ENCODE peak calls at places on chromosome 7, in four cellular contexts. A, Z, V and O are unnamed samples.

GRCh38 chr7:28258240-28258639 is 77.6 kb upstream of the JAZF1 start:
- DNase-seq in A (no peak), Z (no peak), V (no peak), O (no peak)

GRCh38 chr7:42017356-42017986 is 219.5 kb downstream of the GLI3 start:
- DNase-seq in A (no peak), Z (no peak), V (no peak), O (no peak)

GRCh38 chr7:29345590-29345989 is 151.0 kb downstream of the CHN2 start:
- DNase-seq in A (peak; percentile 42), Z (no peak), V (no peak), O (no peak)

GRCh38 chr7:30984359-30985107 is 20.8 kb downstream of the GHRHR start:
- DNase-seq in A (peak; percentile 55), Z (no peak), V (no peak), O (no peak)

GRCh38 chr7:154953006-154953684 is 49.8 kb downstream of the PAXIP1 start:
- DNase-seq in A (peak; percentile 45), Z (peak; percentile 27), V (peak; percentile 40), O (peak; percentile 57)

GRCh38 chr7:23546897-23547572 is 15.3 kb upstream of the TRA2A start:
- DNase-seq in A (peak; percentile 77), Z (peak; percentile 86), V (peak; percentile 76), O (peak; percentile 95)

GRCh38 chr7:144587701-144588100 is 184.2 kb upstream of the NOBOX start:
- DNase-seq in A (no peak), Z (no peak), V (no peak), O (no peak)

GRCh38 chr7:82152858-82153257 is 290.7 kb downstream of the CACNA2D1 start:
- DNase-seq in A (no peak), Z (no peak), V (no peak), O (no peak)

GRCh38 chr7:17144313-17144712 is 154.1 kb upstream of the AHR start:
- DNase-seq in A (no peak), Z (peak; percentile 40), V (no peak), O (no peak)

GRCh38 chr7:135349746-135350145 is 116.1 kb downstream of the STRA8 start:
- DNase-seq in A (no peak), Z (no peak), V (no peak), O (no peak)

GRCh38 chr7:29014725-29015124 is 56.6 kb upstream of the TRIL start:
- DNase-seq in A (no peak), Z (no peak), V (no peak), O (no peak)

GRCh38 chr7:7639847-7640220 is 718 bp upstream of the UMAD1 start:
- DNase-seq in A (no peak), Z (peak; percentile 2), V (no peak), O (no peak)

GRCh38 chr7:24722386-24723177 is 34.7 kb downstream of the GSDME start:
- DNase-seq in A (no peak), Z (no peak), V (no peak), O (peak; percentile 55)

GRCh38 chr7:83528925-83529423 is 120.0 kb downstream of the SEMA3E start:
- DNase-seq in A (no peak), Z (no peak), V (no peak), O (no peak)

GRCh38 chr7:12609556-12609955 is 39.0 kb downstream of the SCIN start:
- DNase-seq in A (no peak), Z (no peak), V (no peak), O (no peak)

GRCh38 chr7:17090751-17091150 is 207.7 kb upstream of the AHR start:
- DNase-seq in A (no peak), Z (no peak), V (no peak), O (no peak)

GRCh38 chr7:24601600-24601999 is 28.3 kb downstream of the PALS2 start:
- DNase-seq in A (no peak), Z (no peak), V (no peak), O (no peak)

GRCh38 chr7:41297167-41297566 is 405.7 kb downstream of the INHBA start:
- DNase-seq in A (no peak), Z (no peak), V (no peak), O (no peak)

GRCh38 chr7:16028103-16028502 is 341.6 kb upstream of the MEOX2 start:
- DNase-seq in A (no peak), Z (no peak), V (no peak), O (no peak)

GRCh38 chr7:135165862-135166261 is 4.6 kb downstream of the CYREN start:
- DNase-seq in A (no peak), Z (no peak), V (no peak), O (no peak)

GRCh38 chr7:37109853-37110252 is 338.8 kb downstream of the ELMO1 start:
- DNase-seq in A (peak; percentile 45), Z (no peak), V (no peak), O (peak; percentile 49)

GRCh38 chr7:128065872-128066271 is 34.6 kb upstream of the LRRC4 start:
- DNase-seq in A (no peak), Z (no peak), V (no peak), O (no peak)

GRCh38 chr7:73976761-73977625 is 51.0 kb upstream of the ELN start:
- DNase-seq in A (no peak), Z (no peak), V (no peak), O (peak; percentile 43)

GRCh38 chr7:133512560-133512959 is 259.7 kb downstream of the EXOC4 start:
- DNase-seq in A (no peak), Z (no peak), V (no peak), O (no peak)

GRCh38 chr7:83301416-83301815 is 138.7 kb upstream of the PCLO start:
- DNase-seq in A (no peak), Z (no peak), V (no peak), O (no peak)

GRCh38 chr7:122412886-122413285 is 108.3 kb upstream of the FEZF1 start:
- DNase-seq in A (no peak), Z (no peak), V (peak; percentile 31), O (no peak)

GRCh38 chr7:8833355-8833754 is 399.9 kb downstream of the NXPH1 start:
- DNase-seq in A (no peak), Z (no peak), V (no peak), O (no peak)

GRCh38 chr7:135645296-135645904 is 16.9 kb upstream of the STMP1 start:
- DNase-seq in A (no peak), Z (peak; percentile 32), V (no peak), O (no peak)

GRCh38 chr7:2698581-2699288 is 10.7 kb downstream of the AMZ1 start:
- DNase-seq in A (no peak), Z (no peak), V (no peak), O (peak; percentile 59)

GRCh38 chr7:128407751-128408708 is 1.8 kb downstream of the IMPDH1 start:
- DNase-seq in A (no peak), Z (no peak), V (no peak), O (peak; percentile 60)

GRCh38 chr7:142642316-142642715 is 107.0 kb upstream of the PRSS1 start:
- DNase-seq in A (no peak), Z (no peak), V (no peak), O (no peak)

GRCh38 chr7:15685358-15686181 is 913 bp downstream of the MEOX2 start:
- DNase-seq in A (no peak), Z (no peak), V (no peak), O (no peak)

GRCh38 chr7:23715099-23715498 is 5.1 kb downstream of the STK31 start:
- DNase-seq in A (no peak), Z (no peak), V (no peak), O (no peak)

GRCh38 chr7:100425347-100425746 is 3.2 kb downstream of the ZCWPW1 start:
- DNase-seq in A (no peak), Z (no peak), V (no peak), O (no peak)

GRCh38 chr7:99270702-99271101 is 1.9 kb upstream of the MYH16 start:
- DNase-seq in A (no peak), Z (no peak), V (no peak), O (no peak)

GRCh38 chr7:47444376-47445098 is 137.4 kb downstream of the TNS3 start:
- DNase-seq in A (no peak), Z (peak; percentile 40), V (no peak), O (peak; percentile 44)

GRCh38 chr7:47439181-47439667 is 142.7 kb downstream of the TNS3 start:
- DNase-seq in A (no peak), Z (no peak), V (no peak), O (no peak)

GRCh38 chr7:47440320-47440719 is 141.6 kb downstream of the TNS3 start:
- DNase-seq in A (no peak), Z (no peak), V (no peak), O (no peak)

GRCh38 chr7:47443049-47443448 is 138.9 kb downstream of the TNS3 start:
- DNase-seq in A (no peak), Z (no peak), V (no peak), O (no peak)

GRCh38 chr7:47441796-47442744 is 139.8 kb downstream of the TNS3 start:
- DNase-seq in A (no peak), Z (no peak), V (no peak), O (no peak)
- H3K27ac ChIP-seq in A (no peak overlapping the region), Z (peak overlapping the region; percentile 76), V (no peak overlapping the region), O (no peak overlapping the region)

GRCh38 chr7:159141660-159142059 is 3.0 kb downstream of the VIPR2 start:
- DNase-seq in A (no peak), Z (no peak), V (no peak), O (peak; percentile 9)
- H3K4me1 ChIP-seq in A (no peaks in the 10 kb centered on the region), Z (no peaks in the 10 kb centered on the region), V (no peaks in the 10 kb centered on the region), O (no peaks in the 10 kb centered on the region)

GRCh38 chr7:6536899-6537298 is 14.4 kb downstream of the GRID2IP start:
- DNase-seq in A (no peak), Z (no peak), V (no peak), O (peak; percentile 89)
- H3K27ac ChIP-seq in A (no peak overlapping the region), Z (peak overlapping the region; percentile 69), V (no peak overlapping the region), O (no peak overlapping the region)

GRCh38 chr7:139743967-139744767 is 33.6 kb downstream of the HIPK2 start:
- DNase-seq in A (no peak), Z (no peak), V (no peak), O (no peak)
- H3K4me1 ChIP-seq in A (peaks cover 45% of the 10 kb centered on the region), Z (peaks cover 63% of the 10 kb centered on the region), V (peaks cover 65% of the 10 kb centered on the region), O (no peaks in the 10 kb centered on the region)